ENCODE peak calls at places on chromosomes 4 and X, in five cellular contexts. N is SJSA1, A is GM23338, S is right lobe of liver, W is neuronal stem cell. E is an unnamed sample. For H3K36me3, the result is how much of the 10 kb centered on the place peaks cover.

GRCh38 chrX:101368800-101369199 is 17.2 kb downstream of the BTK start:
- DNase-seq in N (no peak), W (no peak), S (no peak), A (no peak), E (no peak)

GRCh38 chrX:106933538-106933961 is 13.3 kb downstream of the CLDN2 start:
- DNase-seq in S (peak), W (no peak), A (no peak), N (no peak), E (no peak)

GRCh38 chr4:7740866-7741525 is 198.7 kb downstream of the AFAP1 start:
- DNase-seq in A (no peak), N (no peak), W (no peak), S (no peak), E (no peak)

GRCh38 chrX:96861661-96862060 is 22.0 kb upstream of the RPA4 start:
- DNase-seq in N (no peak), W (no peak), S (no peak), A (no peak), E (no peak)

GRCh38 chr4:161919442-161920220 is 244.2 kb downstream of the FSTL5 start:
- DNase-seq in N (no peak), A (no peak), W (no peak), S (no peak), E (no peak)

GRCh38 chr4:81207793-81208192 is 7.2 kb downstream of the PRKG2 start:
- DNase-seq in W (no peak), N (no peak), A (no peak), S (no peak), E (no peak)

GRCh38 chr4:82866706-82867385 is 24.1 kb downstream of the SEC31A start:
- DNase-seq in S (no peak), N (no peak), W (no peak), A (no peak), E (no peak)

GRCh38 chr4:10622728-10623127 is 61.8 kb downstream of the CLNK start:
- DNase-seq in N (no peak), W (no peak), S (no peak), A (peak), E (peak)

GRCh38 chrX:111254896-111255693 is 15.2 kb downstream of the CAPN6 start:
- DNase-seq in N (peak), S (no peak), A (peak), W (no peak), E (no peak)

GRCh38 chr4:74873545-74874295 is 59.2 kb upstream of the PARM1 start:
- DNase-seq in N (no peak), A (no peak), W (no peak), S (no peak), E (no peak)

GRCh38 chrX:17361620-17362019 is 13.4 kb upstream of the NHS start:
- DNase-seq in N (no peak), W (no peak), A (peak), S (no peak), E (no peak)

GRCh38 chr4:76993787-76994641 is 44.5 kb downstream of the SEPTIN11 start:
- DNase-seq in N (no peak), W (no peak), A (no peak), S (no peak), E (peak)

GRCh38 chr4:30056016-30056415 is 664.2 kb upstream of the PCDH7 start:
- DNase-seq in W (no peak), A (no peak), N (no peak), S (no peak), E (no peak)

GRCh38 chr4:110633358-110634319 is 10.8 kb upstream of the PITX2 start:
- DNase-seq in A (peak), S (no peak), N (no peak), W (peak), E (no peak)

GRCh38 chr4:84915396-84915780 is 51.1 kb downstream of the WDFY3 start:
- DNase-seq in W (no peak), A (no peak), S (no peak), N (no peak), E (no peak)

GRCh38 chr4:84914686-84915395 is 51.6 kb downstream of the WDFY3 start:
- DNase-seq in S (no peak), W (no peak), N (no peak), A (no peak), E (no peak)

GRCh38 chr4:84913176-84913575 is 53.3 kb downstream of the WDFY3 start:
- DNase-seq in S (no peak), A (no peak), N (no peak), W (no peak), E (no peak)

GRCh38 chr4:84916233-84916632 is 50.3 kb downstream of the WDFY3 start:
- DNase-seq in N (no peak), S (no peak), A (peak), W (no peak), E (no peak)

DNA sequence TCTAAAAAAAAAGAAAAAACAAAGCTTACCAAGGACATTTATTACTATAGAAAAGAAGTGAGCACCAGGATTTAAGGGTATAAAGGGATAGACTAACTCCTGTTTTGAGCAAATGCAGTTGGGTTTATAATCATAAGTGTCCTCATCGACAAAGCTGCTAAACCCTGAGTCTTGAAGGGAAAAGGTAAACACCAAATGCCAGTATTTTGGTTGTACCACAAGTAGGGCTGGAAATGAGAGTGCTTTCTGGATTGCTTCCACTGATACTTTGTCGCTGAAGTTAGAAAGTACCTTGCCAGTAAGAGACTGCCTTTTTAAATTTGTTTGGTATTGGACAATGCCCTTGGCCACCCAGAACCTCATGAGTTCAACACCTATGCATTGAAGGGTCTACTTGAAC is 53.7 kb downstream of the WDFY3 start:
- DNase-seq in A (no peak), S (no peak), W (no peak), N (no peak), E (no peak)
- H3K27ac ChIP-seq in A (no peak), S (no peak), W (no peak), N (no peak), E (no peak)

DNA sequence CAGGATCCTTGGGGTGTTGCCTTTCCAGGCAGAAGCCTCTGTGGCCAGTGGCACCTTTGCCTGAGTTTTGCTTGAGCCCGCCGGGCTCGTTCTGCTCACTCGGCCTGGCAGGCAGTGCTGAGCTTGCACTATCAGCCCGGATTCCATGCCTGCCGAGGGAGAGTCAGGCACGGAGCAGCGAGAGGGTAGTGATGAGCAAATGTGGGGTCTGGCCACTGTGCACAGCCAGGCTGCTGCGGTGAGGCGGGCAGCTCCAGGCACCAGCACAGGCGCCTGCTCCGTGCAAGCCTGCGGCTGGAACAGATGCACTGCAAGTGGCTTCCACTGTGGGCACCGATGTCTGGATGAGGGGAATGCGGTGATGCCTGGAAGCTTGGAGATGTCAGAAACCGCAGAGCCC is 619.2 kb downstream of the RAPGEF2 start:
- DNase-seq in N (no peak), W (no peak), S (no peak), A (no peak), E (no peak)
- H3K36me3 ChIP-seq in N (under half), W (under half), S (under half), A (under half), E (under half)

DNA sequence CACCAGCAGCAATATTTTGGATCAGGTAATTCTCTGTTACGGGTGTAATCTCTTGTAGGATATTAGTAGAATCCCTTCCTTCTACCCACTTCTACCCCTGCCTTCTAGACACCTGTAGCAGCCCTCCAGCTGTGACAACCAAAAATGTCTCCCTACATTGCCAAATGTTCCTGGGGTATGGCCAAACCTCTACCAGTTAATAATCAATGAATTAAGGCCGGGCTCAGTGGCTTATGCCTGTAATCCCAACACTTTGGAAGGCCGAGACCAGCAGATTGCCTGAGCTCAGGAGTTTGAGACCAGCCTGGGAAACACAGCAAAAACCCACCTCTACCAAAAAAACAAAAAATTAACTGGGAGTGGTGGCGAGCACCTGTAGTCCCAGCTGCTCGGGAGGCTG is 9.9 kb downstream of the MAML3 start:
- DNase-seq in A (no peak), W (no peak), S (no peak), N (no peak), E (no peak)
- H3K4me3 ChIP-seq in A (no peak), W (no peak), S (no peak), N (no peak), E (no peak)

DNA sequence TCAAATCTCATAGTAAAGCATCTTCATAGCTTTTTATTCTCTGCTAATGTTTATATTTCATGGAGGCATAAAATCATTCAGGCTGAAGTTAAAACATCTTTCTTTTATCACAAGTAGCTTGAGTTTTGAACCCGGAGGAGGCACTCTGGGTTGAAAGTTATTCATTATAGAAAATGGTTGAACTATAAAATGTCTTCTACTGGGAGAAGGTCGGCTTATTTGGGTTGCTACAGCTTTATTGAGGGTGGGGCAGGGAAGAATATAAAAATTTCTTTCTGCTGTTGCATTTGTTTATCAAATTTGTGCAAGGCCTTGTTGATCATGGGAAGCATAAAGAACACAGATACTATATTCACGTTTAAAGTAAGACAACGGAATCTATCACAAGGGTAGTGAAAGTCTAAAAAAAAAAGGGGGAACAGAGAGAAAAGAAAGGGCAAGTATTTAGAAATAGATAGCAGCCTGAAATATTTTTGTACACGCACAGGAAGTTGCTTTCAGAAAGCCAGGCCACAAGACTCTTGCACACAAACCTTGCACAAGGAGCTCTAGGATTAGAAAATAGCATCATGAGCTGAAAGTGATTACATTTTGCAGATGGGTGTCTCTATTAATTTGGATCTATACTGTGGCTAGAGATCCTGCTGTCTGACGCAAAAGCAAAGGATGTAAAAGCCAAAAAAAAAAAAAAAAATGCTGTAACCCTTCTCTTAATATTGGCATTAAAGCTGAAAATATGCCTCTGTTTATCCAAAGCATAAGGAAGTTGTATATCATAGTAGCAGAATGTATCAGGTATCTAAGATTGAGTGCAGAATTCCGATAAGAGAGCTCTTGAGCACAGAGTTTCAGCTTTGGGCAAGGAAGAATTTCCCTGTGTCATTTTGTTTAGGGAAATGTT is 37.2 kb upstream of the FAM9C start:
- DNase-seq in A (no peak), S (no peak), N (no peak), W (no peak), E (peak)
- H3K27ac ChIP-seq in A (no peak), S (peak), N (no peak), W (no peak), E (peak)

DNA sequence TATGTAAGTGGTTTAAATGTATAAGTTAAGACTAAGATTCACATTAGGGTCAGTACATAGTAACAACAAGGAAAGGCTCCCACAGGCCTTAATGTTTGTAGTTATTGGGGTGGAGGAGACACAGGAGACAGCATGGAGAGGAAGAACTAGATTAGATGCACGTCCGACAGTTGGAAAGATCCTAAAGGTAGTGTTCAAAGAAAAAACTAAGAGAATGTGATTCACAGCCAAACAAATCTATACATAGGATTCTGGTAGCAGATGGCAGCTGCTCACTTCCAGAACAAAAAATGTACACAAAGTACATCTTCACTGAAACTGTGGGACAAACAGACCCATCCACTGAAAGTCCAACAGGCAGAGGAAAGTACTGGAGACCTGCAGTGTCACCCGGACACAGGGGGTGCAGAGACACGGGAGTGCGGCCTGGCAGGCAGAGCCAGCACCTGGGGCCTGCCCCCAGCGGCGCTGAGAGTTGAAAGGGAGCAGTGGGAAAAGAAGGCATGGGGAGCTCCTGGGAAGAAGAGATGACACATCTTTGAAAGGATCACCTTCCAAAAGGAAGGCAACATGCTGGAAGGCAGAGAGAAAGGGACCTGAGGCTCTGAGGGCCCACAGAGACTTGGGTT is 40.0 kb downstream of the NELFA start:
- DNase-seq in S (no peak), N (no peak), W (no peak), A (no peak), E (no peak)
- H3K36me3 ChIP-seq in S (under half), N (under half), W (under half), A (under half), E (under half)

DNA sequence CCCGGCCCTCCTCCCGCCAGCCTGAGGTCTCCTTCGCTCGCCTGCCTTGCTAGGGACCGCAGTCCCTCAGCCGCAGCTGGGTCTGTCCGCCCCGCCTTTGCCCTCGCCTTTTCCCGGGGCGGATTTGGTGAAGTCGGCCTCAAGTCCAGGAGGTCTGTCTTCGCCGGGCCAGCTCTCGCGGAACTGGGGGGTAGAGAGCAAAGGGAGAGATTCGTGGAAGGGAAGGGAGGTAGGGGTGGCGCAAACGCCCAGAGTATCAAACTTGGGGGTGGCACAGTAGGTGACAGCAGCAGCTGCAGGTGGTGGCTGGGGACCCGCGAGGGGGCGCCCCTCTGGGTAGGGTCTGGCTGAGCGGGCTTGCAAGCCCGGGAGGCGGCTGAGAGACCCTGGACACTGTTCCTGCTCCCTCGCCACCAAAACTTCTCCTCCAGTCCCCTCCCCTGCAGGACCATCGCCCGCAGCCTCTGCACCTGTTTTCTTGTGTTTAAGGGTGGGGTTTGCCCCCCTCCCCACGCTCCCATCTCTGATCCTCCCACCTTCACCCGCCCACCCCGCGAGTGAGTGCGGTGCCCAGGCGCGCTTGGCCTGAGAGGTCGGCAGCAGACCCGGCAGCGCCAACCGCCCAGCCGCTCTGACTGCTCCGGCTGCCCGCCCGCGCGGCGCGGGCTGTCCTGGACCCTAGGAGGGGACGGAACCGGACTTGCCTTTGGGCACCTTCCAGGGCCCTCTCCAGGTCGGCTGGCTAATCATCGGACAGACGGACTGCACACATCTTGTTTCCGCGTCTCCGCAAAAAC is at the start of gene NPY2R:
- DNase-seq in A (peak), W (peak), S (no peak), N (no peak), E (no peak)
- H3K4me3 ChIP-seq in A (peak), W (peak), S (no peak), N (no peak), E (no peak)